ENCODE peak calls at places on chromosomes 7 and 10, in seven cellular contexts. R is retinal pigment epithelial cell; G is T-helper 1 cell; J is activated naive CD8-positive, alpha-beta T cell treated with anti-CD3 and anti-CD28 coated beads for 36 hours; C is body of pancreas; Q is GDM1; Y is HEK293T. Z is an unnamed sample.

GRCh38 chr10:70090951-70091350 is 38.3 kb downstream of the MACROH2A2 start:
- DNase-seq in Q (no peak), Y (no peak), J (no peak), G (no peak), C (no peak), R (no peak), Z (no peak)

GRCh38 chr7:79332091-79332490 is 121.4 kb downstream of the MAGI2 start:
- DNase-seq in G (no peak), J (no peak), Q (no peak), C (no peak), R (no peak), Y (no peak), Z (no peak)

GRCh38 chr7:108089381-108089780 is 40.8 kb downstream of the LAMB4 start:
- DNase-seq in J (no peak), Q (no peak), Y (no peak), R (no peak), C (no peak), G (no peak), Z (no peak)

GRCh38 chr10:69362471-69362954 is 54.2 kb downstream of the TACR2 start:
- DNase-seq in Y (no peak), R (peak), C (peak), J (no peak), G (no peak), Q (no peak), Z (no peak)

GRCh38 chr10:71638577-71639411 is 80.8 kb downstream of the C10orf105 start:
- DNase-seq in C (peak), J (no peak), Y (peak), Q (no peak), G (no peak), R (no peak), Z (no peak)

GRCh38 chr10:73116017-73116416 is 5.8 kb downstream of the NUDT13 start:
- DNase-seq in G (no peak), Y (no peak), J (no peak), Q (no peak), C (no peak), R (no peak), Z (no peak)

GRCh38 chr7:92325850-92326249 is 80.1 kb downstream of the ANKIB1 start:
- DNase-seq in C (no peak), R (no peak), Y (no peak), J (no peak), Q (no peak), G (no peak), Z (no peak)

GRCh38 chr7:102883098-102883860 is 29.5 kb upstream of the LRRC17 start:
- DNase-seq in C (no peak), Q (no peak), Y (no peak), R (no peak), J (no peak), G (no peak), Z (no peak)

GRCh38 chr10:105605873-105606272 is 964.8 kb downstream of the SORCS3 start:
- DNase-seq in Q (no peak), G (no peak), C (no peak), Y (no peak), R (no peak), J (no peak), Z (no peak)

GRCh38 chr10:42975005-42975493 is 101.8 kb upstream of the RET start:
- DNase-seq in R (no peak), Y (no peak), C (no peak), Q (peak), G (no peak), J (no peak), Z (no peak)

Z was measured in NT2/D1.